ENCODE peak calls at places on chromosomes 13 and 19, in five cellular contexts. E, Z, X, O and K are unnamed samples.

GRCh38 chr19:31553112-31553843 is 204.0 kb upstream of the TSHZ3 start:
- DNase-seq in E (no peak), Z (peak), X (no peak), O (no peak), K (no peak)

GRCh38 chr19:4737955-4738580 is 14.4 kb upstream of the DPP9 start:
- DNase-seq in E (no peak), Z (no peak), X (no peak), O (no peak), K (no peak)

GRCh38 chr13:46184277-46184699 is 2.3 kb upstream of the LCP1 start:
- DNase-seq in E (peak), Z (peak), X (no peak), O (no peak), K (peak)

GRCh38 chr13:105442941-105443340 is 1092.5 kb downstream of the EFNB2 start:
- DNase-seq in E (no peak), Z (no peak), X (no peak), O (peak), K (no peak)

GRCh38 chr19:11530432-11530831 is 1.5 kb upstream of the ECSIT start:
- DNase-seq in E (peak), Z (peak), X (peak), O (peak), K (peak)

GRCh38 chr19:56751078-56751489 is 79.5 kb upstream of the ZNF835 start:
- DNase-seq in E (no peak), Z (no peak), X (peak), O (no peak), K (no peak)

GRCh38 chr13:24654741-24655140 is 25.5 kb upstream of the ATP12A start:
- DNase-seq in E (no peak), Z (no peak), X (no peak), O (no peak), K (no peak)

GRCh38 chr19:44866672-44867071 is 20.6 kb downstream of the NECTIN2 start:
- DNase-seq in E (no peak), Z (no peak), X (no peak), O (no peak), K (no peak)

GRCh38 chr19:12788682-12789097 is 2.6 kb upstream of the JUNB start:
- DNase-seq in E (peak), Z (no peak), X (peak), O (no peak), K (no peak)

GRCh38 chr19:13821292-13821691 is 26.0 kb downstream of the ZSWIM4 start:
- DNase-seq in E (no peak), Z (no peak), X (no peak), O (no peak), K (no peak)

GRCh38 chr13:46063292-46063691 is 10.7 kb upstream of the ZC3H13 start:
- DNase-seq in E (no peak), Z (no peak), X (no peak), O (no peak), K (no peak)

GRCh38 chr13:40984670-40985366 is 34.3 kb downstream of the ELF1 start:
- DNase-seq in E (no peak), Z (no peak), X (no peak), O (no peak), K (peak)

GRCh38 chr19:18612772-18613588 is at the start of gene TMEM59L:
- DNase-seq in E (no peak), Z (peak), X (no peak), O (no peak), K (no peak)

GRCh38 chr19:1276620-1277007 is 1.3 kb downstream of the FAM174C start:
- DNase-seq in E (no peak), Z (no peak), X (no peak), O (no peak), K (peak)

GRCh38 chr13:38804536-38804935 is 117.7 kb downstream of the FREM2 start:
- DNase-seq in E (no peak), Z (no peak), X (no peak), O (no peak), K (no peak)

GRCh38 chr13:107124129-107124718 is 556.3 kb upstream of the ARGLU1 start:
- DNase-seq in E (no peak), Z (no peak), X (no peak), O (no peak), K (peak)

GRCh38 chr19:22622901-22623840 is 11.0 kb upstream of the ZNF492 start:
- DNase-seq in E (no peak), Z (no peak), X (peak), O (no peak), K (no peak)

GRCh38 chr19:16078759-16079707 is 2.7 kb downstream of the TPM4 start:
- DNase-seq in E (peak), Z (peak), X (peak), O (peak), K (peak)

GRCh38 chr19:39472746-39473442 is 7.7 kb upstream of the TIMM50 start:
- DNase-seq in E (no peak), Z (no peak), X (no peak), O (no peak), K (no peak)

GRCh38 chr19:439167-439900 is 21.5 kb downstream of the SHC2 start:
- DNase-seq in E (no peak), Z (no peak), X (no peak), O (no peak), K (no peak)

GRCh38 chr19:15432629-15433518 is 14.1 kb upstream of the AKAP8L start:
- DNase-seq in E (peak), Z (peak), X (peak), O (peak), K (peak)

GRCh38 chr13:97629601-97630272 is 195.8 kb downstream of the RAP2A start:
- DNase-seq in E (no peak), Z (no peak), X (no peak), O (no peak), K (no peak)

GRCh38 chr13:42102961-42103688 is 54.7 kb downstream of the DGKH start:
- DNase-seq in E (no peak), Z (no peak), X (no peak), O (no peak), K (no peak)

GRCh38 chr19:14405758-14406644 is 13.1 kb downstream of the DDX39A start:
- DNase-seq in E (peak), Z (peak), X (peak), O (no peak), K (peak)

GRCh38 chr19:17757125-17757524 is 5.8 kb downstream of the FCHO1 start:
- DNase-seq in E (peak), Z (no peak), X (peak), O (no peak), K (no peak)

GRCh38 chr13:52785721-52786120 is 46.1 kb upstream of the CNMD start:
- DNase-seq in E (no peak), Z (no peak), X (no peak), O (no peak), K (no peak)

GRCh38 chr13:99307648-99308339 is 595 bp upstream of the GPR183 start:
- DNase-seq in E (no peak), Z (no peak), X (no peak), O (no peak), K (no peak)

GRCh38 chr19:38975861-38976271 is 324 bp upstream of the FBXO17 start:
- DNase-seq in E (no peak), Z (no peak), X (no peak), O (no peak), K (no peak)

GRCh38 chr13:106052200-106052767 is 483.2 kb downstream of the EFNB2 start:
- DNase-seq in E (no peak), Z (no peak), X (no peak), O (peak), K (no peak)

GRCh38 chr19:49347835-49348234 is 12.6 kb downstream of the CD37 start:
- DNase-seq in E (no peak), Z (no peak), X (no peak), O (no peak), K (peak)
- TF ChIP-seq CTCF in E (no peak), Z (no peak), X (no peak), O (peak), K (peak)

DNA sequence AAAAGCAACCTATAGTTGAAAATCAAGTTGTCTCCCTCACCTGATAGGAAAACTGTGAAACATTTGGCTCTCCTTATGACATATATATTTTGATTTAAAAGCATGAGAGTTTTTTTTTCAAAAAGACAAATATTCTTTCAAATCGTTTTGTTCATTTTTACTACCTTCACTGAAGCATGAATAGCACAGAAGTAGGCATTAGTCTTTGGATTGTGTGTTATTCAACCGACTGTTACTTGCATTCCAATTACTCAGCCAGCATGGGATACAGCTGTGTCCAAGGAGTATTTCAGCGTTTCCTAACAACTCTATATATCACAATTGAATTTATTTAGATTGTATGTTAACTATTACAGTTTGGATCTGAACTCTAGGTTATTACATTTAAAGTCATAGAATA is 135.2 kb downstream of the PCDH9 start:
- DNase-seq in E (no peak), Z (no peak), X (no peak), O (no peak), K (no peak)
- H3K27ac ChIP-seq in E (no peak), Z (no peak), X (no peak), O (no peak), K (no peak)

GRCh38 chr13:29808264-29808663 is 42.2 kb downstream of the UBL3 start:
- DNase-seq in E (no peak), Z (no peak), X (no peak), O (no peak), K (no peak)
- TF ChIP-seq CTCF in E (no peak), Z (no peak), X (no peak), O (no peak), K (no peak)

GRCh38 chr13:112968910-112969691 is at the start of gene MCF2L:
- DNase-seq in E (peak), Z (peak), X (no peak), O (no peak), K (peak)
- H3K27ac ChIP-seq in E (peak), Z (peak), X (peak), O (no peak), K (peak)